ENCODE peak calls at places on chromosome 12, in four cellular contexts. F, H, W and O are unnamed samples.

GRCh38 chr12:75820848-75821578 is 210.6 kb downstream of the PHLDA1 start:
- DNase-seq in W (no peak), F (peak; percentile 81), H (no peak), O (peak; percentile 53)

GRCh38 chr12:13959131-13959734 is 22.2 kb downstream of the GRIN2B start:
- DNase-seq in W (no peak), F (no peak), H (no peak), O (no peak)

GRCh38 chr12:95830335-95831089 is 28.2 kb upstream of the SNRPF start:
- DNase-seq in F (no peak), H (no peak), W (no peak), O (no peak)

GRCh38 chr12:121648458-121649028 is 20.9 kb downstream of the MORN3 start:
- DNase-seq in F (no peak), W (no peak), H (no peak), O (no peak)

GRCh38 chr12:115229517-115229916 is 545.5 kb upstream of the TBX3 start:
- DNase-seq in F (no peak), W (no peak), H (no peak), O (no peak)

GRCh38 chr12:72072613-72073212 is 134.1 kb downstream of the TPH2 start:
- DNase-seq in W (no peak), H (no peak), F (no peak), O (no peak)

GRCh38 chr12:93784339-93785086 is 107.3 kb downstream of the CRADD start:
- DNase-seq in F (peak; percentile 96), W (no peak), H (no peak), O (peak; percentile 63)

GRCh38 chr12:124654666-124655316 is 87.4 kb upstream of the NCOR2 start:
- DNase-seq in F (peak; percentile 87), H (peak; percentile 49), W (peak; percentile 64), O (no peak)

GRCh38 chr12:75208851-75209781 is 523 bp downstream of the KCNC2 start:
- DNase-seq in F (no peak), W (no peak), H (peak; percentile 22), O (peak; percentile 16)

GRCh38 chr12:6123258-6123657 is 1.2 kb downstream of the VWF start:
- DNase-seq in F (no peak), W (no peak), H (no peak), O (no peak)

GRCh38 chr12:54558759-54559158 is 9.4 kb downstream of the PDE1B start:
- DNase-seq in H (no peak), F (no peak), W (no peak), O (no peak)

GRCh38 chr12:79251356-79251755 is 386.8 kb downstream of the SYT1 start:
- DNase-seq in H (no peak), W (no peak), F (no peak), O (peak; percentile 31)

GRCh38 chr12:28034271-28034670 is 61.7 kb upstream of the PTHLH start:
- DNase-seq in F (no peak), H (no peak), W (no peak), O (no peak)

GRCh38 chr12:91335724-91336123 is 153.1 kb upstream of the DCN start:
- DNase-seq in H (no peak), F (no peak), W (no peak), O (no peak)

GRCh38 chr12:53738834-53739284 is 11.6 kb upstream of the CALCOCO1 start:
- DNase-seq in F (no peak), H (no peak), W (no peak), O (no peak)

GRCh38 chr12:76085159-76085868 is 829 bp upstream of the NAP1L1 start:
- DNase-seq in W (no peak), F (no peak), H (no peak), O (peak; percentile 78)

GRCh38 chr12:32671930-32672785 is 6.9 kb upstream of the DNM1L start:
- DNase-seq in H (peak; percentile 38), W (no peak), F (no peak), O (peak; percentile 56)

GRCh38 chr12:12364787-12365441 is 8.0 kb downstream of the BORCS5 start:
- DNase-seq in W (no peak), F (no peak), H (no peak), O (no peak)

GRCh38 chr12:101857043-101857558 is 20.3 kb upstream of the DRAM1 start:
- DNase-seq in F (no peak), W (no peak), H (no peak), O (peak; percentile 64)

GRCh38 chr12:25715147-25715546 is 162.1 kb upstream of the LMNTD1 start:
- DNase-seq in F (no peak), H (no peak), W (no peak), O (no peak)

GRCh38 chr12:57530396-57531142 is 7.9 kb downstream of the MBD6 start:
- DNase-seq in W (no peak), H (no peak), F (no peak), O (no peak)

GRCh38 chr12:57534250-57534649 is 11.6 kb downstream of the MBD6 start:
- DNase-seq in H (no peak), F (no peak), W (no peak), O (no peak)

GRCh38 chr12:57529831-57530230 is 7.2 kb downstream of the MBD6 start:
- DNase-seq in F (no peak), H (no peak), W (no peak), O (no peak)

GRCh38 chr12:57533108-57533507 is 10.5 kb downstream of the MBD6 start:
- DNase-seq in H (no peak), F (no peak), W (no peak), O (no peak)

GRCh38 chr12:57531836-57532235 is 9.2 kb downstream of the MBD6 start:
- DNase-seq in F (no peak), W (no peak), H (no peak), O (no peak)
- H3K36me3 ChIP-seq in F (peaks cover 89% of the 10 kb centered on the region), W (peaks cover 66% of the 10 kb centered on the region), H (peaks cover 6% of the 10 kb centered on the region), O (peaks cover 78% of the 10 kb centered on the region)

GRCh38 chr12:7399089-7399488 is 44.9 kb downstream of the CD163L1 start:
- DNase-seq in W (no peak), H (no peak), F (no peak), O (no peak)
- TF ChIP-seq CTCF in W (no peak), H (no peak), F (no peak), O (no peak)

GRCh38 chr12:131896811-131897270 is 2.4 kb downstream of the ULK1 start:
- DNase-seq in F (no peak), H (no peak), W (no peak), O (peak; percentile 39)

GRCh38 chr12:131894313-131894860 is at the start of gene ULK1:
- DNase-seq in H (peak; percentile 91), W (peak; percentile 91), F (peak; percentile 98), O (peak; percentile 75)

GRCh38 chr12:131896080-131896810 is 1.8 kb downstream of the ULK1 start:
- DNase-seq in W (peak; percentile 88), F (peak; percentile 98), H (peak; percentile 98), O (peak; percentile 74)

GRCh38 chr12:131894981-131895639 is 688 bp downstream of the ULK1 start:
- DNase-seq in W (no peak), F (peak; percentile 72), H (peak; percentile 52), O (no peak)

GRCh38 chr12:131895640-131896079 is 1.2 kb downstream of the ULK1 start:
- DNase-seq in H (peak; percentile 55), F (no peak), W (no peak), O (no peak)
- H3K27ac ChIP-seq in H (peak overlapping the region; percentile 100), F (peak overlapping the region; percentile 95), W (peak overlapping the region; percentile 98), O (peak overlapping the region; percentile 87)

GRCh38 chr12:113955109-113955970 is 10.8 kb downstream of the RBM19 start:
- DNase-seq in W (no peak), H (no peak), F (no peak), O (peak; percentile 16)

GRCh38 chr12:113958108-113958507 is 8.0 kb downstream of the RBM19 start:
- DNase-seq in W (no peak), F (no peak), H (no peak), O (no peak)

GRCh38 chr12:113950873-113951272 is 15.3 kb downstream of the RBM19 start:
- DNase-seq in F (no peak), H (no peak), W (no peak), O (no peak)

GRCh38 chr12:113957627-113958026 is 8.5 kb downstream of the RBM19 start:
- DNase-seq in W (no peak), F (no peak), H (no peak), O (no peak)

DNA sequence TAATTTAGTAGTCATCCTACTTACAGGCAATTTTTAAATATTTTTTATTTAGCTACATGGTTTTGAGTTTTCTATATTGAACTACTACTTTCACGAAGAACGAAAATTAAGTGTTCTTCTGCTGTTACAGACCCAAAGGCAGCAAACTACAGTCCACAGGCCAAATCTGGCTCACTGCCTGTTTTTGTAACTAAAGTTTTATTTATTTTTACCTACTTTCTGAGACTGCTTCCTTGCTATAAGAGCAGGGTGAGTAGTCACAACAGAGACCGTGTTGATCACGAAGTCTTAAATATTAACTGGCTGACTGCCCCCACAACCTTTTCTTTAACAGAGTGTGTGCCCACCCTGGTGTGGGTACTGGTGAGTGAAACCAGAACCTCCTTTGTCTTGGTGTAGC is 11.6 kb downstream of the RBM19 start:
- DNase-seq in W (no peak), H (no peak), F (no peak), O (no peak)
- H3K36me3 ChIP-seq in W (peaks cover 63% of the 10 kb centered on the region), H (no peaks in the 10 kb centered on the region), F (peaks cover 100% of the 10 kb centered on the region), O (peaks cover 36% of the 10 kb centered on the region)